ENCODE peak calls at places on chromosomes 12 and 14, in seven cellular contexts. T is HTR-8/SVneo; C is stimulated activated CD4-positive, alpha-beta T cell treated with anti-CD3 and anti-CD28 coated beads, Interleukin-1b, Interleukin-23, amount 100 ng/mL, for 24 hours; H is fibroblast of lung; U is DMS153; K is tibial nerve; D is NCI-H146. Z is an unnamed sample.

GRCh38 chr14:50926851-50927386 is 17.4 kb downstream of the PYGL start:
- DNase-seq in K (no peak), C (no peak), T (no peak), H (no peak), U (no peak), D (no peak), Z (no peak)

GRCh38 chr12:32214723-32215122 is 108.1 kb downstream of the BICD1 start:
- DNase-seq in D (no peak), K (no peak), U (no peak), T (no peak), H (no peak), C (no peak), Z (no peak)

GRCh38 chr14:90675399-90675798 is 140.8 kb downstream of the TTC7B start:
- DNase-seq in C (no peak), H (peak), K (no peak), D (no peak), U (no peak), T (no peak), Z (no peak)

GRCh38 chr12:101616027-101616494 is 21.3 kb downstream of the MYBPC1 start:
- DNase-seq in U (no peak), D (no peak), K (no peak), H (peak), T (no peak), C (no peak), Z (no peak)

GRCh38 chr12:115597157-115597712 is 680.3 kb downstream of the MED13L start:
- DNase-seq in T (peak), K (no peak), C (no peak), D (no peak), U (no peak), H (peak), Z (no peak)

GRCh38 chr12:114661245-114661644 is 22.7 kb downstream of the TBX3 start:
- DNase-seq in C (no peak), D (no peak), T (no peak), K (no peak), H (no peak), U (no peak), Z (no peak)

GRCh38 chr14:90810808-90811207 is 5.4 kb downstream of the TTC7B start:
- DNase-seq in H (no peak), D (no peak), C (no peak), T (no peak), U (no peak), K (no peak), Z (no peak)

GRCh38 chr12:6563448-6564050 is 4.5 kb downstream of the NOP2 start:
- DNase-seq in T (peak), K (no peak), U (no peak), D (peak), C (no peak), H (no peak), Z (no peak)

GRCh38 chr12:65765436-65765813 is 58.9 kb upstream of the HMGA2 start:
- DNase-seq in C (no peak), U (no peak), H (peak), D (no peak), K (no peak), T (no peak), Z (no peak)

GRCh38 chr12:66409195-66409871 is 107.0 kb downstream of the HELB start:
- DNase-seq in K (no peak), U (no peak), T (no peak), D (no peak), H (peak), C (peak), Z (no peak)

GRCh38 chr12:113476093-113476986 is 4.7 kb upstream of the LHX5 start:
- DNase-seq in H (no peak), C (no peak), K (no peak), T (no peak), D (peak), U (no peak), Z (no peak)

GRCh38 chr12:7460375-7461259 is 16.7 kb upstream of the CD163L1 start:
- DNase-seq in H (peak), U (peak), K (no peak), C (peak), D (peak), T (peak), Z (peak)

GRCh38 chr14:23123419-23123818 is 4.4 kb upstream of the CEBPE start:
- DNase-seq in C (no peak), T (no peak), H (peak), K (peak), D (peak), U (no peak), Z (no peak)

GRCh38 chr12:14885718-14886201 is at the start of gene MGP:
- DNase-seq in K (peak), C (no peak), T (no peak), H (peak), U (no peak), D (no peak), Z (no peak)

GRCh38 chr12:29744365-29744764 is 39.4 kb downstream of the TMTC1 start:
- DNase-seq in U (no peak), H (peak), K (no peak), D (no peak), C (no peak), T (no peak), Z (no peak)

GRCh38 chr12:105330283-105330937 is at the start of gene C12orf75:
- DNase-seq in C (peak), K (peak), U (peak), T (peak), D (peak), H (peak), Z (peak)

GRCh38 chr12:29750928-29751220 is 32.9 kb downstream of the TMTC1 start:
- DNase-seq in K (no peak), H (no peak), D (no peak), T (no peak), C (no peak), U (no peak), Z (no peak)